ENCODE peak calls at places on chromosomes 6 and 20, in four cellular contexts. X, J, Z and Y are unnamed samples.
A peak's percentile ranks its signal among the peaks of the same experiment; 100 is the strongest.

GRCh38 chr6:12348530-12349511 is 58.7 kb downstream of the EDN1 start:
- DNase-seq in X (peak; percentile 88), J (peak; percentile 85), Z (no peak), Y (no peak)

GRCh38 chr6:105985098-105985815 is 100.9 kb upstream of the PRDM1 start:
- DNase-seq in X (peak; percentile 13), J (no peak), Z (no peak), Y (no peak)

GRCh38 chr20:1440024-1440423 is 26.6 kb downstream of the NSFL1C start:
- DNase-seq in X (peak; percentile 45), J (peak; percentile 26), Z (no peak), Y (peak; percentile 60)

GRCh38 chr6:47161176-47161687 is 119.1 kb upstream of the ADGRF1 start:
- DNase-seq in X (peak; percentile 31), J (peak; percentile 63), Z (no peak), Y (no peak)

GRCh38 chr6:132713355-132714134 is at the start of gene VNN1:
- DNase-seq in X (no peak), J (no peak), Z (no peak), Y (no peak)

GRCh38 chr6:110874880-110875547 is 429 bp downstream of the AMD1 start:
- DNase-seq in X (no peak), J (no peak), Z (peak; percentile 29), Y (peak; percentile 52)

GRCh38 chr6:3977875-3978711 is 100.8 kb downstream of the FAM217A start:
- DNase-seq in X (peak; percentile 98), J (peak; percentile 94), Z (no peak), Y (peak; percentile 78)

GRCh38 chr20:37335642-37336368 is 10.1 kb upstream of the SRC start:
- DNase-seq in X (peak; percentile 49), J (no peak), Z (no peak), Y (no peak)

GRCh38 chr6:34196116-34196832 is 40.4 kb upstream of the HMGA1 start:
- DNase-seq in X (peak; percentile 70), J (peak; percentile 74), Z (peak; percentile 80), Y (peak; percentile 90)

GRCh38 chr20:25761596-25761995 is 64.9 kb upstream of the ZNF337 start:
- DNase-seq in X (no peak), J (no peak), Z (no peak), Y (no peak)

GRCh38 chr6:36350681-36351091 is 14.0 kb upstream of the BNIP5 start:
- DNase-seq in X (peak; percentile 94), J (peak; percentile 97), Z (no peak), Y (no peak)

GRCh38 chr20:11652128-11652527 is 265.6 kb upstream of the BTBD3 start:
- DNase-seq in X (no peak), J (no peak), Z (no peak), Y (no peak)

GRCh38 chr6:75489025-75489424 is 4.6 kb downstream of the FILIP1 start:
- DNase-seq in X (peak; percentile 75), J (peak; percentile 67), Z (no peak), Y (no peak)

DNA sequence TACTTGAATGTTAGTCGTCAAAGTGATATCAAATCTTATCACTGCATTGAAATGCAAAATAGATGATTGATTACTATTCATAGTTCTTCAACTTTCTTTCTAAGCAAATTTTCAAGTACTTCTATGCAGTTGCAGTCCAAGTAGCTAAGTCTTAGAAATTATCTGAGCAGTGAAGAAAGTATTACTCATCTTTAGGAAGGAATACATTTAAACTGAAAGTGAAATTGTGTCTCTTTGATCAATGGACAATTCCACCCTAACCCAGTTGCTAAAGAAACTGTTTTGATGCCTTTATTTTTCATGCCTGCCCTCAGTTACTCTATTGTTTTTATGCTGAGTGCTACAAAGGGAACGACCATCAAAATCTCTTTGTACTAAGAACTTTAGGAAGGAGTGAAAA is 337.4 kb downstream of the GRIK2 start:
- DNase-seq in X (peak; percentile 56), J (peak; percentile 31), Z (no peak), Y (no peak)
- TF ChIP-seq CTCF in X (no peak), J (no peak), Z (no peak), Y (no peak)

GRCh38 chr6:129501401-129502051 is 208.5 kb downstream of the ARHGAP18 start:
- DNase-seq in X (peak; percentile 99), J (peak; percentile 93), Z (no peak), Y (no peak)
- TF ChIP-seq CTCF in X (no peak), J (no peak), Z (no peak), Y (no peak)

DNA sequence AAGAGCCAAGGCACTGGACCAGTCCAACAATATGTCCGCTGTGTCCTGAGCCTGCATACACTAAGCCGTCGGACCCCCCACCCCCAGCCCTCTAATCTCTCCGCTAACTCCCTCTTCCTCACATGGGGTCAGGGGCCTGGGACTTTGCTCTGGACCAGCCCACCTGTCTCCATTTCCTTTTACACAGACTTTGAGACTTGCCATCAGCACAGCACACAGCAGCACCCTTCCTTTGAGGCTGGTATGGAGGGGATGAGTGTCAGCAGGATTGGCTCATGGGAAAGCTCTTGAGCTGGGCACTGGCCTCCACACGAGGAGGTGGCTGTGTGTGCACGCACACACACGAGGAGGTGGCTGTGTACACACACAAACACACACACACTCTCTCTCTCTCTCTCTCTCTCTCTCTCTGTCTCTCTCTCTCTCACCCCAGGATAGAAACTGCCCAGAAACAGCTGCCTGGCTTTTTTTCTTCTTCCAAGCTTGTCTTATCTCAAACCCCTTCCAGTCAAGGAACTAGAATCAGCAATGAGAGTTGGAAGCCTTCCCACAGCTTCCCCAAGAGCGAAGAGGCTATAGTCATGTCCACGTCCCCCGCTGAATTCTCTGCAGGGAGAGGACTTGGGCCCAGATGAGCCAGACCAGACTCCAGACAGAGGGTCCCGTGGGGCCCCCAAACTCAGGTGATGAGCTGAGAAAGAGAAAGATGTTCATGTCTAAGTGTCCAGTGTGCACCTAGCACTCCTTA is 18.6 kb downstream of the SLC9A8 start:
- DNase-seq in X (peak; percentile 76), J (peak; percentile 82), Z (no peak), Y (no peak)
- TF ChIP-seq CTCF in X (no peak), J (no peak), Z (no peak), Y (no peak)

GRCh38 chr6:21265264-21266044 is 328.1 kb upstream of the SOX4 start:
- DNase-seq in X (peak; percentile 35), J (no peak), Z (no peak), Y (peak; percentile 43)

GRCh38 chr6:21262504-21262903 is 331.0 kb upstream of the SOX4 start:
- DNase-seq in X (no peak), J (no peak), Z (no peak), Y (no peak)

GRCh38 chr6:21259660-21260059 is 333.9 kb upstream of the SOX4 start:
- DNase-seq in X (no peak), J (no peak), Z (no peak), Y (no peak)

GRCh38 chr6:21264288-21264818 is 329.2 kb upstream of the SOX4 start:
- DNase-seq in X (no peak), J (no peak), Z (no peak), Y (no peak)

GRCh38 chr6:21263531-21264287 is 329.8 kb upstream of the SOX4 start:
- DNase-seq in X (peak; percentile 59), J (no peak), Z (no peak), Y (peak; percentile 49)
- TF ChIP-seq CTCF in X (no peak), J (no peak), Z (no peak), Y (no peak)

GRCh38 chr6:7424967-7425807 is 35.6 kb downstream of the RIOK1 start:
- DNase-seq in X (peak; percentile 75), J (peak; percentile 69), Z (no peak), Y (no peak)
- TF ChIP-seq CTCF in X (peak; percentile 75), J (peak; percentile 66), Z (peak; percentile 64), Y (no peak)

DNA sequence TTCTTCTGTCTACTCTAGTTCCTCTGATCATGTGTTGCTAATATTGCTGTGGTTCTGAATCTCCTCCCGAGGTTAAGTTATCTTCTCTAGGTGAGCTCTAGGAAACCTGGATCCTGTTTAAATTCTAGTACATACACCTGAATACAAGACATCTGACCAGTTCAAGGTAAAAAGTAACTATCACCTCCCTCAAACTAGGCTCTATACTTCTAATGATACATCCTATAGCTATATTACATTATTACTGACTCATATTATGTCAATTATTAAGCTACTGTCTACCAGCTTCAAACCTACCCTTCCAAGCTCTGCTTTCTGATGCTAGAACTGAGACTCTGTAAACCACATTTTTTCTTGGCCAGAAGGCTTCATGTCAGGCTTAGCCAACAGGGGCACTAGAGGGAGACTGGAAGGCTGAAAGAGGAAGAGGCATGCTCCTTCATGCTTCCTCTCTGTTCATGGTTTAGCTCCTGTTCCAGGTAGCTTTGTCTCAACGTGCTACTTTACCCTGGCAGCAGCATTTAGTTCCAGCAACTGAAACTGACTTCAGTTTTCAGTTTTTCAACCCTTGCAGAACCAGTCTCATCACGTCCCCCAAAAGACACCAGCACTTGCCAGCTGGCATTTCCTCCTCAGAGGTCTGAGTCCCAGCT is 148.4 kb upstream of the TOP1 start:
- DNase-seq in X (peak; percentile 13), J (no peak), Z (no peak), Y (no peak)
- TF ChIP-seq CTCF in X (peak; percentile 35), J (no peak), Z (no peak), Y (no peak)

GRCh38 chr6:125779924-125780539 is 10.7 kb upstream of the NCOA7 start:
- DNase-seq in X (peak; percentile 95), J (peak; percentile 96), Z (peak; percentile 87), Y (peak; percentile 88)
- TF ChIP-seq CTCF in X (peak; percentile 27), J (peak; percentile 21), Z (peak; percentile 46), Y (no peak)

DNA sequence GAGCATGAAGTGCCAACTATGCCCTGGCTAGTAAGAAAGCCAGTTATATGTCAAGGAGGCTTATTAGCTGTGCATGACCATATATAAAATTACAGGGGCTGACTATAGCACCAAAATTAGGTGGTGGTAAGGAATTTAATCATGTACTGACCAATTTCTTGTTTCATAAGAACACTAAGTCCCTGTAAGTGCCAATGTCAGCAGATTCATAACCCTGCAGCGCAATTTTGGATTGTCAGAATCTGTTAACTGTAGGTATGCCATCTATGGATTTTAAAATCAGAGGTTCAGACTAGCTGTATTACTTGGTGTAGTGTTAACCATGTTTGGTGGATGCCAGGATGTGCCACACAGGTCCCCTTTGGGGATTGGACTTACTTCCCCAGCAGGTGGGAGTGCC is 182.1 kb downstream of the ADAT2 start:
- DNase-seq in X (no peak), J (no peak), Z (no peak), Y (no peak)
- TF ChIP-seq CTCF in X (no peak), J (no peak), Z (no peak), Y (no peak)

GRCh38 chr6:102619585-102619984 is 1226.1 kb downstream of the GRIK2 start:
- DNase-seq in X (peak; percentile 17), J (peak; percentile 2), Z (no peak), Y (no peak)
- TF ChIP-seq CTCF in X (peak; percentile 47), J (peak; percentile 31), Z (peak; percentile 68), Y (no peak)